ENCODE peak calls at places on chromosome 19, in four cellular contexts. G is GM10248, U is cardiac fibroblast, R is fibroblast of the aortic adventitia. S is an unnamed sample.

GRCh38 chr19:6047256-6047655 is 63.0 kb downstream of the RFX2 start:
- DNase-seq in G (no peak), U (no peak), R (no peak), S (no peak)

GRCh38 chr19:50226536-50226935 is 23.1 kb downstream of the MYH14 start:
- DNase-seq in G (no peak), U (no peak), R (no peak), S (no peak)

GRCh38 chr19:14214580-14214979 is 8.6 kb upstream of the ADGRL1 start:
- DNase-seq in G (no peak), U (no peak), R (no peak), S (no peak)

GRCh38 chr19:39951065-39951650 is 16.7 kb upstream of the FCGBP start:
- DNase-seq in G (no peak), U (no peak), R (no peak), S (no peak)

GRCh38 chr19:58361900-58362271 is 665 bp downstream of the ZNF497 start:
- DNase-seq in G (peak), U (no peak), R (no peak), S (peak)

GRCh38 chr19:13610042-13610691 is 103.9 kb upstream of the CACNA1A start:
- DNase-seq in G (no peak), U (no peak), R (no peak), S (no peak)

GRCh38 chr19:2556221-2557092 is 80.5 kb downstream of the GADD45B start:
- DNase-seq in G (no peak), U (no peak), R (no peak), S (no peak)

GRCh38 chr19:49374665-49375434 is 11.2 kb downstream of the DKKL1 start:
- DNase-seq in G (no peak), U (no peak), R (no peak), S (no peak)

GRCh38 chr19:40598121-40598917 is 2.9 kb upstream of the LTBP4 start:
- DNase-seq in G (peak), U (peak), R (peak), S (peak)

GRCh38 chr19:928471-929259 is 2.8 kb downstream of the ARID3A start:
- DNase-seq in G (no peak), U (no peak), R (no peak), S (no peak)

DNA sequence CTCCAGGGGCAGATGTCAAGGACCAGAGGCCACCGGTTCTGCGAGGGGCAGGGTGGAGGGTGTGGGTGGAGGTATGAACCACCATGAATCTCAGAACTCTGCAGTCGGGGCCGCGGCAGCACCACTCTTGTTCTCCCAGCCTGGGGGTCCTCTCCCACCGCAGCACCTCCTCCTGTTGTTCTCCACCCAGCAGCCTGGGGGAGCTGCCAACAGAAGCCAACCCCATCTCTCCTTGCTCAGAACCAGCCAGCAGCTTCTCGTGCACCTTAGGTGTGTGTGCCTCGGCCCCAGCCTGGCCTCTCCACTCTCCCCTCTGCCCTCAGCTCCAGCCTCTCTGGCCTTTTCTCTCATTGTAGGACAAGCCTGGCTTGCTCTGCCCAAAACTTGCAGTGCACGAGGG is 31.9 kb upstream of the CCNE1 start:
- DNase-seq in G (no peak), U (no peak), R (no peak), S (no peak)
- TF ChIP-seq CTCF in G (no peak), U (no peak), R (no peak), S (no peak)

DNA sequence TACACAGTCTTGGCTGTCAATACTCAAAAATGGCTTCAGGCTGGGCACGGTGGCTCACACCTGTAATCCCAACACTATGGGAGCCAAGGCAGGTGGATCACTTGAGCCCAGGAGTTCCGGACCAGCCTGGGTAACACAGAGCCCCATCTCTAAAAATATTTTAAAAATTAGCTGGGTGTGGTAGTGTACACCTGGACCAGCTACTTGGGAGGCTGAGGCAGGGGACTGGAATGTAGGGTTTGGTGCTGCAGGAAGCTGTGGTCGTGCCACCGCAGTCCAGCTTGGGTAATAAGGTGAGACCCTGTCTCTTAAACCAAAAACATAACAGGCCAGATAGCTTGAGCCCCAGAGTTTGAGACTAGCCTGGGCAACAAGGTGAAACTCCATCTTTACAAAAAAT is 6.7 kb upstream of the CHERP start:
- DNase-seq in G (no peak), U (no peak), R (no peak), S (no peak)
- TF ChIP-seq CTCF in G (no peak), U (no peak), R (no peak), S (no peak)

GRCh38 chr19:32464279-32464678 is 58.7 kb downstream of the DPY19L3 start:
- DNase-seq in G (no peak), U (peak), R (peak), S (no peak)
- TF ChIP-seq CTCF in G (no peak), U (peak), R (peak), S (peak)

GRCh38 chr19:7294571-7295212 is 478 bp upstream of the INSR start:
- DNase-seq in G (peak), U (peak), R (peak), S (peak)
- TF ChIP-seq CTCF in G (peak), U (no peak), R (peak), S (peak)

DNA sequence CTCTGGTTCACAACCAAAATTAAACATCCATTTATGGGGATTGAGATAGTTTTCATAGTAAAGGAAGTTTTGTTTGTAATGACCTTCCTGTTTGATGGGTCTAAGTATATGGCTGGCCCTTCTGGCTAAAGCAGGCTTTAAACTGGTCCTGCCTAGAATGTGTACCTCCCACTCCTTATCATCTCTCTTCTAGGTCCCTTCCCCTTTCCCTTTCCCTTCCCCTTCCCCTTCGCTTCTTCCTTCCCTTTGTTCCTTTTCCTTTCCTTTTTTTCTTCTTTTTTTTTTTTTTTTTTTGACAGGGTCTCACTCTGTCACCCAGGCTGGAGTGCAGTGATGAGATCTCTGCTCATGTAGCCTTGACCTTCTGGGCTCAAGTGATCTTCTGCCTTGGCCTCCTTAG is 35.5 kb downstream of the BBC3 start:
- DNase-seq in G (no peak), U (no peak), R (no peak), S (no peak)
- TF ChIP-seq CTCF in G (no peak), U (no peak), R (no peak), S (no peak)

GRCh38 chr19:18426416-18426767 is 7.2 kb downstream of the SSBP4 start:
- DNase-seq in G (no peak), U (no peak), R (no peak), S (no peak)
- TF ChIP-seq CTCF in G (no peak), U (no peak), R (no peak), S (no peak)

GRCh38 chr19:29682236-29682895 is 17.1 kb downstream of the PLEKHF1 start:
- DNase-seq in G (no peak), U (no peak), R (no peak), S (no peak)

GRCh38 chr19:29681422-29682235 is 16.4 kb downstream of the PLEKHF1 start:
- DNase-seq in G (no peak), U (no peak), R (peak), S (no peak)

GRCh38 chr19:29685326-29685725 is 20.1 kb downstream of the PLEKHF1 start:
- DNase-seq in G (no peak), U (no peak), R (peak), S (no peak)

GRCh38 chr19:29680937-29681336 is 15.7 kb downstream of the PLEKHF1 start:
- DNase-seq in G (no peak), U (no peak), R (no peak), S (no peak)

GRCh38 chr19:29683009-29683408 is 17.7 kb downstream of the PLEKHF1 start:
- DNase-seq in G (no peak), U (peak), R (no peak), S (no peak)
- TF ChIP-seq CTCF in G (no peak), U (no peak), R (no peak), S (no peak)

DNA sequence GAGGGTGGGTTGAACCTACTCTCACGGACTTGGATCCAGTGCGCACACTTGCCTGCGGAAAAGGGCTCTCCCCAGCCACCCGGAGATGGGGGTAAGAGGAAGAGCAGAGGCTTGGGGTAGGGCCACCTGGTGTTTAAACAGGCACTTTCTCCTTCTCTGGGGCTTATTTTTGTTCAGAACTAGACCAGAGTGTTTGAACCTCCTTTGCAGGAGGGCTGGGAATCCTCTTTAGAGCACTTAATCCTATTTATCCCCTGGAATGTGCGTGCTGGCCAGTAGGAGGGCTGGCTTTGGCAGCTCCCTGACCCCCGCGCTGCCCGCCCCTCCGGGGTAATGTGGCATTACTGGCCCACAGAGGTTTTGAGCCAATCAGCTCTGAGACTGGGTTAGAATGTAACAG is 2.0 kb downstream of the RGS9BP start:
- DNase-seq in G (no peak), U (no peak), R (no peak), S (no peak)
- TF ChIP-seq CTCF in G (no peak), U (no peak), R (peak), S (no peak)

S was measured in GM13977.